ENCODE peak calls at places on chromosomes 5 and 9, in five cellular contexts. O, I, Q, J and T are unnamed samples.

GRCh38 chr5:9046756-9047481 is 499.0 kb downstream of the SEMA5A start:
- DNase-seq in O (no peak), Q (peak; percentile 100), I (no peak), J (no peak), T (no peak)

GRCh38 chr9:32069969-32070368 is 314.5 kb upstream of the ACO1 start:
- DNase-seq in J (no peak), Q (no peak), O (no peak), I (no peak), T (no peak)

GRCh38 chr9:131691969-131692611 is 47.8 kb downstream of the RAPGEF1 start:
- DNase-seq in O (no peak), Q (no peak), J (no peak), I (no peak), T (peak; percentile 13)

GRCh38 chr5:151063136-151063544 is 17.7 kb downstream of the TNIP1 start:
- DNase-seq in O (no peak), Q (peak; percentile 93), I (peak; percentile 63), J (peak; percentile 82), T (no peak)

GRCh38 chr5:124007675-124008398 is 495.9 kb downstream of the CSNK1G3 start:
- DNase-seq in O (no peak), I (no peak), Q (no peak), J (no peak), T (no peak)

GRCh38 chr5:1293416-1293996 is 1.4 kb downstream of the TERT start:
- DNase-seq in I (no peak), O (no peak), Q (no peak), J (no peak), T (no peak)

GRCh38 chr9:127714916-127715442 is 484 bp downstream of the PTRH1 start:
- DNase-seq in O (no peak), J (no peak), Q (no peak), I (no peak), T (no peak)

GRCh38 chr5:160054047-160054446 is 45.1 kb downstream of the TTC1 start:
- DNase-seq in I (no peak), J (no peak), Q (peak; percentile 38), O (no peak), T (no peak)

GRCh38 chr9:34253460-34253837 is 74.6 kb downstream of the UBAP1 start:
- DNase-seq in O (no peak), I (no peak), Q (peak; percentile 18), J (no peak), T (no peak)

GRCh38 chr5:148179234-148179824 is 11.0 kb downstream of the SPINK14 start:
- DNase-seq in Q (peak; percentile 30), O (no peak), I (no peak), J (no peak), T (no peak)

GRCh38 chr5:27523629-27524028 is 485.2 kb upstream of the CDH9 start:
- DNase-seq in I (no peak), J (no peak), Q (no peak), O (peak; percentile 42), T (no peak)
- H3K4me3 ChIP-seq in I (no peak overlapping the region), J (no peak overlapping the region), Q (no peak overlapping the region), O (no peak overlapping the region), T (no peak overlapping the region)

DNA sequence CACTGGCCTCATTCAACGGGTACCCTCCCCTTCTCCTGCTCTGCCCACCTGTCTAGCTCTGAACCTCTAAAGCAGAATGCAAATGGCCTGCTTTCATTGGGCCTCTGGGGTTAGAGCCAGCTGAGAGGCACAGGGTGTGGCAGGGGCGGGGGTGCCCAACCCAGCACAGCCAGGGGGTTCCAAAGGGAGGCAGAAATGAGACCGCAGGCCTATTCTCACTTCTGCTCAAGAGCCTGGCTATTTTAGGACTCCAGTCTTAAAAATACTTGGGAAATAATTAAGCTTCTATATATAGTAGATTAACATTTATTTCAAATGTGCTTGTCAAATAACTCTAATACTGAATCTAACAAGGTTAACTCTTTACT is 5.7 kb downstream of the QSOX2 start:
- DNase-seq in I (no peak), O (no peak), Q (no peak), J (no peak), T (no peak)
- H3K4me3 ChIP-seq in I (no peak overlapping the region), O (no peak overlapping the region), Q (no peak overlapping the region), J (no peak overlapping the region), T (no peak overlapping the region)

GRCh38 chr5:149271195-149271716 is 403 bp upstream of the AFAP1L1 start:
- DNase-seq in O (no peak), I (peak; percentile 37), J (peak; percentile 19), Q (no peak), T (peak; percentile 87)
- H3K4me3 ChIP-seq in O (peak overlapping the region; percentile 69), I (peak overlapping the region; percentile 66), J (peak overlapping the region; percentile 69), Q (peak overlapping the region; percentile 70), T (peak overlapping the region; percentile 62)

DNA sequence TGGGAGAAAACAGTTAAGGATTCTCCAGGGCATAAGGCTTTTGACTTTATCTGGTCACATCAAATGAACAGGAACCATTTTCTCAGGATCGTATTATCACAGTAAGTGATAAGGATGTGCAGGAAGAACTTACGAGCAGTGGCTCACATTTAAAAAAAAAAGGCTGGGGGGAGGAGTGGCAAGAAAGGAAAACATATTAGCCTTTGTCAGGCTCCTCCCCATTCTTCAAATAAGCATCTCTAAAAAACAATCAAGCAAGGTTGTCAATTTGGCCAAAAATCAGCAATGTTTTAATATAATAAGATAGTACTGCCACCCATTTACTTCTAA is 234.4 kb upstream of the TMEM161B start:
- DNase-seq in I (no peak), Q (no peak), O (no peak), J (no peak), T (no peak)
- H3K4me3 ChIP-seq in I (peak overlapping the region; percentile 43), Q (peak overlapping the region; percentile 51), O (peak overlapping the region; percentile 57), J (no peak overlapping the region), T (no peak overlapping the region)

DNA sequence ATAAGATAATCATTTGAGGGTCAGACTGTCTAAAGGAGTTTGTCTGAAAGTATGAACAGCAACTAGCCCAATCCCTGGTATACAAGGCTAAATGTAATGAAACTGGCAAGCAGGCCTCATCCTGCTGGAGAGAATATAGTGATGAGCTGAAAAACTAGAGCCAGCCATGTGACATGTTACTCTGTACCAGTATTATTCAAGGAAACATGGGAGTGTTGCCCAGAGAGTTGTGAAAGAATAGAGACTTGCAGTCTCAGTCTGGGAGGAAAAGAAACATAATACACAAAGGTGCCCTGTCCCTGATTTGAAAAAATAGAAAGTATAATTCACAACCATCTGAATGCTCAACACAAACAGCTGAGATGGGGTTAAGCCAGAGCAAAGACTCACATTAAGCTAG is 37.9 kb upstream of the HTR1A start:
- DNase-seq in J (no peak), I (no peak), Q (no peak), O (no peak), T (no peak)
- H3K4me3 ChIP-seq in J (no peak overlapping the region), I (no peak overlapping the region), Q (no peak overlapping the region), O (no peak overlapping the region), T (no peak overlapping the region)

DNA sequence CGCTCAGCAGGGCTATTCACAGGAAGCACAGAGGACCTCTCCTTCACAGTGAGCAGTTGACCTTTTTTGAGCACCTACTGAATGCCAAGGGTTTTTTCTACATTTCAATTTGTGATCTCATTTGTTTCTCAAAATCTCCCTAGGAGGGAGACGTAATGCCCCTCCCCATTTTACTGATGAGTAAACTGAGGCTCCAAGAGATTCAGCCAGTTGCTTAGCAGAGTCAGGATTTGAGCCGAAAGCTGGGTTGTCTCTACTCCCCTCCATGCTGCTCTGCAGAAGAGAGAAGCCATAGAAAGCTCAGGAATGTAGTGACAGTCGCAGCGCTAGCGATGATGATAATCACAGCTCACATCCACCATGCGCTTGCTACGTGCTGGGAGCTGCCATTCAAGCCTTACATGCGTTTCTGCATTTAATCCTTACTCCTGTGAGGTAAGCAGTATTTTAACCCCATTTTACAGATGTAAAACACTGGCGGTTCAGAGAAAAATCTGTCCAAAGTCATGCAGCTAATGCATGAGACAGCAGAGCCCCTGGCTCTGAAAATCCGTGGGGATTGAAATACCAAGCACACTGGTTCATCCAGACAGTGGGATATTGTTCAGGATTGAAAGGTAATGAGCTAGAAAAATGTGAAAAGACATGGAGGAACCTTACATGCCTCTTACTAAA is 33.8 kb downstream of the ERGIC1 start:
- DNase-seq in I (no peak), Q (no peak), J (no peak), O (no peak), T (no peak)
- H3K4me3 ChIP-seq in I (no peak overlapping the region), Q (no peak overlapping the region), J (peak overlapping the region; percentile 14), O (no peak overlapping the region), T (no peak overlapping the region)

GRCh38 chr5:72167257-72167656 is 60.0 kb downstream of the MAP1B start:
- DNase-seq in J (no peak), I (no peak), Q (no peak), O (no peak), T (no peak)
- H3K4me3 ChIP-seq in J (no peak overlapping the region), I (no peak overlapping the region), Q (no peak overlapping the region), O (no peak overlapping the region), T (no peak overlapping the region)

DNA sequence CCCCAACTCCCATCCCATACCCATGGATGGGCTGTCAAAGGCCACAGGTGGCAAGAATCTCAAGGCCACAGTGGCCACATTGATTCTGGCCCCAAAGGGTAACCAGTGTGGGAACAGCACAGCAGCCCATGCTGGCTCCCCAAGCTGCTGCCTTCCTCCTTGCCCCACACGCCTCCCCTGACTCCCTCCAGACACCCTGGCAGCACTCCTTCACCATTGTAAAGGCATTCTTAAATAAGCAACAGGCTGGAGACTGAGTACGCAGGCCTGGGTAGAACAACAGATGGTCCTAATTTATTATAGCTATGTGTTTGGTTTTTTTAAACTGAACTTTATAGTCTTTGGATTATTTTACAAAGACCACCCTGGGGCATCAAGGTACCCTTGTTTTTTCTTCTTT is 158.8 kb downstream of the TSSK1B start:
- DNase-seq in I (no peak), O (no peak), Q (no peak), J (no peak), T (no peak)
- H3K4me3 ChIP-seq in I (no peak overlapping the region), O (no peak overlapping the region), Q (no peak overlapping the region), J (no peak overlapping the region), T (no peak overlapping the region)